ENCODE peak calls at places on chromosomes 4 and X, in ten cellular contexts. K is hepatocyte; E is activated CD4-positive, alpha-beta T cell treated with anti-CD3 and anti-CD28 coated beads, Interleukin-2, amount 50 U/mL, for 24 hours; H is CD8-positive, alpha-beta T cell; B is stimulated activated CD4-positive, alpha-beta T cell treated with anti-CD3 and anti-CD28 coated beads, Interleukin-1b, Interleukin-23, amount 100 ng/mL, for 48 hours; G is fibroblast of lung; J is pancreas; Y is HFF-Myc; F is HTR-8/SVneo; T is MCF 10A. Z is an unnamed sample.

GRCh38 chr4:136946307-136946907 is 585.9 kb downstream of the PCDH18 start:
- DNase-seq in F (no peak), G (no peak), Y (no peak), J (no peak), K (no peak), T (no peak), H (no peak), E (no peak), B (no peak), Z (no peak)

GRCh38 chr4:74400395-74400794 is 35.5 kb downstream of the EREG start:
- DNase-seq in G (no peak), K (no peak), F (no peak), E (no peak), H (no peak), J (no peak), T (no peak), B (no peak), Y (no peak), Z (no peak)

GRCh38 chrX:100477949-100478348 is 67.9 kb upstream of the PCDH19 start:
- DNase-seq in Y (no peak), H (no peak), K (no peak), F (no peak), T (no peak), G (no peak), E (no peak), B (no peak), J (no peak), Z (no peak)

GRCh38 chr4:39970559-39971270 is 7.0 kb downstream of the PDS5A start:
- DNase-seq in K (no peak), T (peak), J (no peak), H (no peak), F (no peak), E (no peak), Y (no peak), G (no peak), B (no peak), Z (no peak)

GRCh38 chr4:56681158-56681848 is at the start of gene HOPX:
- DNase-seq in T (peak), F (no peak), J (peak), H (no peak), K (peak), Y (no peak), E (peak), G (peak), B (peak), Z (no peak)

GRCh38 chr4:153788419-153789276 is at the start of gene SFRP2:
- DNase-seq in F (no peak), E (no peak), B (no peak), K (no peak), H (no peak), J (no peak), T (no peak), Y (no peak), G (no peak), Z (no peak)

GRCh38 chr4:174669278-174669677 is 147.0 kb upstream of the HPGD start:
- DNase-seq in T (peak), B (no peak), G (peak), K (peak), J (no peak), E (no peak), F (peak), Y (peak), H (no peak), Z (no peak)

GRCh38 chr4:2248044-2248780 is 6.3 kb upstream of the HAUS3 start:
- DNase-seq in Y (no peak), F (no peak), E (no peak), J (peak), K (peak), T (no peak), H (no peak), G (no peak), B (peak), Z (no peak)

GRCh38 chrX:44570524-44570923 is 27.9 kb upstream of the FUNDC1 start:
- DNase-seq in T (peak), Y (no peak), J (no peak), G (peak), F (no peak), K (no peak), H (no peak), E (no peak), B (no peak), Z (no peak)

GRCh38 chr4:65983062-65983461 is 312.8 kb upstream of the EPHA5 start:
- DNase-seq in G (no peak), B (no peak), F (no peak), K (no peak), E (no peak), Y (no peak), J (no peak), H (no peak), T (no peak), Z (no peak)

GRCh38 chrX:19535481-19535880 is 20.2 kb upstream of the MAP3K15 start:
- DNase-seq in G (peak), F (no peak), J (no peak), H (no peak), B (no peak), E (no peak), Y (no peak), T (peak), K (peak), Z (no peak)

GRCh38 chrX:1313788-1314187 is 22.8 kb upstream of the IL3RA start:
- DNase-seq in F (no peak), B (no peak), G (no peak), T (no peak), K (no peak), E (no peak), H (no peak), Y (no peak), J (no peak), Z (no peak)

GRCh38 chr4:2135083-2135482 is 76.0 kb downstream of the NAT8L start:
- DNase-seq in B (no peak), J (no peak), K (peak), Y (peak), T (peak), F (peak), E (no peak), H (no peak), G (peak), Z (no peak)

GRCh38 chr4:54843106-54843505 is 185.3 kb downstream of the KIT start:
- DNase-seq in G (no peak), K (no peak), Y (no peak), J (no peak), F (no peak), T (no peak), B (no peak), H (no peak), E (no peak), Z (no peak)

GRCh38 chr4:133146574-133147198 is 2.4 kb upstream of the PCDH10 start:
- DNase-seq in J (no peak), G (peak), B (no peak), T (peak), Y (no peak), E (no peak), K (peak), F (peak), H (no peak), Z (no peak)

GRCh38 chr4:98540803-98541202 is 117.6 kb downstream of the TSPAN5 start:
- DNase-seq in F (no peak), Y (no peak), J (no peak), E (no peak), H (no peak), T (no peak), K (no peak), G (no peak), B (no peak), Z (no peak)

GRCh38 chr4:151403656-151404055 is 5.3 kb upstream of the FHIP1A start:
- DNase-seq in E (no peak), T (no peak), Y (no peak), K (no peak), F (no peak), G (no peak), H (no peak), B (no peak), J (no peak), Z (no peak)

GRCh38 chr4:40367451-40367850 is 32.3 kb downstream of the CHRNA9 start:
- DNase-seq in Y (no peak), J (no peak), E (no peak), G (no peak), T (no peak), K (peak), F (no peak), H (no peak), B (no peak), Z (no peak)

GRCh38 chr4:129342820-129343219 is 246.9 kb downstream of the C4orf33 start:
- DNase-seq in E (no peak), G (peak), F (peak), H (no peak), K (peak), Y (no peak), J (no peak), T (peak), B (no peak), Z (no peak)

GRCh38 chr4:176949022-176949421 is 156.3 kb upstream of the VEGFC start:
- DNase-seq in G (peak), E (no peak), K (no peak), T (no peak), B (no peak), J (no peak), F (no peak), H (no peak), Y (peak), Z (no peak)

GRCh38 chr4:185016101-185016940 is 2.0 kb upstream of the HELT start:
- DNase-seq in G (no peak), H (no peak), B (no peak), T (no peak), Y (no peak), K (no peak), F (no peak), E (no peak), J (no peak), Z (no peak)

GRCh38 chrX:40488299-40488698 is 92.5 kb upstream of the ATP6AP2 start:
- DNase-seq in T (no peak), F (no peak), B (no peak), G (no peak), J (no peak), H (no peak), E (no peak), K (no peak), Y (no peak), Z (no peak)

GRCh38 chr4:7708238-7708637 is 231.4 kb downstream of the AFAP1 start:
- DNase-seq in F (no peak), T (no peak), E (no peak), J (no peak), H (no peak), Y (no peak), K (no peak), B (no peak), G (no peak), Z (no peak)

GRCh38 chr4:38654273-38654672 is 9.7 kb upstream of the KLF3 start:
- DNase-seq in T (no peak), B (no peak), H (no peak), F (no peak), K (no peak), E (no peak), Y (no peak), G (no peak), J (no peak), Z (no peak)